ENCODE peak calls at places on chromosomes 3 and 15, in five cellular contexts. F is mesenchymal stem cell, C is IMR-90, L is H1, M is neuronal stem cell. H is an unnamed sample.

GRCh38 chr15:78046796-78047341 is 30.6 kb downstream of the TBC1D2B start:
- DNase-seq in F (peak), C (no peak), L (no peak), M (no peak), H (no peak)

GRCh38 chr3:52798376-52798977 is 3.9 kb downstream of the ITIH3 start:
- DNase-seq in F (no peak), C (no peak), L (no peak), M (no peak), H (no peak)

GRCh38 chr3:190883973-190884832 is 21.7 kb upstream of the GMNC start:
- DNase-seq in F (peak), C (peak), L (peak), M (peak), H (peak)

GRCh38 chr3:128800241-128801187 is 74.5 kb downstream of the RAB7A start:
- DNase-seq in F (no peak), C (no peak), L (no peak), M (no peak), H (no peak)

GRCh38 chr3:56682458-56683121 is 475 bp downstream of the TASOR start:
- DNase-seq in F (peak), C (peak), L (peak), M (peak), H (peak)

GRCh38 chr15:77036537-77037474 is 34.1 kb downstream of the TSPAN3 start:
- DNase-seq in F (no peak), C (no peak), L (no peak), M (no peak), H (no peak)

GRCh38 chr3:118842147-118842863 is 192.3 kb downstream of the IGSF11 start:
- DNase-seq in F (peak), C (no peak), L (no peak), M (peak), H (no peak)

GRCh38 chr3:195095704-195096036 is 175.3 kb downstream of the XXYLT1 start:
- DNase-seq in F (no peak), C (peak), L (no peak), M (no peak), H (no peak)

GRCh38 chr3:134353171-134353825 is 20.9 kb downstream of the AMOTL2 start:
- DNase-seq in F (no peak), C (no peak), L (no peak), M (no peak), H (no peak)

GRCh38 chr3:86923071-86923476 is 67.9 kb downstream of the VGLL3 start:
- DNase-seq in F (peak), C (peak), L (no peak), M (no peak), H (no peak)

GRCh38 chr3:100602506-100603444 is 6.6 kb upstream of the ADGRG7 start:
- DNase-seq in F (peak), C (peak), L (no peak), M (no peak), H (peak)

GRCh38 chr3:61439116-61439459 is 122.3 kb upstream of the PTPRG start:
- DNase-seq in F (no peak), C (no peak), L (no peak), M (no peak), H (no peak)

GRCh38 chr3:160038862-160039562 is 50.4 kb downstream of the IL12A start:
- DNase-seq in F (peak), C (no peak), L (peak), M (peak), H (peak)

GRCh38 chr3:121542924-121543323 is 2.9 kb downstream of the POLQ start:
- DNase-seq in F (no peak), C (no peak), L (no peak), M (no peak), H (no peak)

GRCh38 chr3:124272611-124273151 is 280.8 kb upstream of the ROPN1 start:
- DNase-seq in F (no peak), C (peak), L (no peak), M (no peak), H (no peak)

GRCh38 chr3:31645233-31645632 is 112.5 kb downstream of the STT3B start:
- DNase-seq in F (no peak), C (peak), L (no peak), M (no peak), H (no peak)

GRCh38 chr3:100769693-100770092 is 60.4 kb downstream of the TFG start:
- DNase-seq in F (no peak), C (no peak), L (no peak), M (peak), H (no peak)

GRCh38 chr15:53384417-53384816 is 375.0 kb downstream of the WDR72 start:
- DNase-seq in F (no peak), C (no peak), L (peak), M (no peak), H (peak)

GRCh38 chr3:129838086-129838485 is 55.4 kb downstream of the TMCC1 start:
- DNase-seq in F (peak), C (no peak), L (no peak), M (no peak), H (no peak)

GRCh38 chr3:65713016-65713415 is 325.7 kb downstream of the MAGI1 start:
- DNase-seq in F (peak), C (peak), L (no peak), M (no peak), H (peak)

GRCh38 chr3:23217872-23218554 is 14.9 kb downstream of the UBE2E2 start:
- DNase-seq in F (no peak), C (peak), L (no peak), M (no peak), H (no peak)

GRCh38 chr3:108486910-108487309 is 23.5 kb downstream of the MYH15 start:
- DNase-seq in F (peak), C (peak), L (no peak), M (no peak), H (no peak)

GRCh38 chr3:36763850-36764703 is at the start of gene DCLK3:
- DNase-seq in F (no peak), C (no peak), L (no peak), M (peak), H (peak)

GRCh38 chr15:40338041-40338657 is 2.6 kb downstream of the CCDC9B start:
- DNase-seq in F (peak), C (peak), L (no peak), M (peak), H (peak)

GRCh38 chr3:113948015-113948917 is 453 bp downstream of the ZDHHC23 start:
- DNase-seq in F (no peak), C (no peak), L (peak), M (peak), H (peak)

GRCh38 chr3:42071720-42072582 is 19.2 kb upstream of the TRAK1 start:
- DNase-seq in F (peak), C (peak), L (no peak), M (no peak), H (peak)

GRCh38 chr15:92155941-92156340 is 237.7 kb upstream of the ST8SIA2 start:
- DNase-seq in F (no peak), C (no peak), L (no peak), M (no peak), H (peak)

GRCh38 chr3:58419782-58420512 is 13.7 kb downstream of the PDHB start:
- DNase-seq in F (peak), C (peak), L (no peak), M (no peak), H (no peak)

GRCh38 chr3:65979152-65979551 is 59.6 kb downstream of the MAGI1 start:
- DNase-seq in F (peak), C (peak), L (no peak), M (no peak), H (no peak)

GRCh38 chr3:45796902-45797637 is 734 bp upstream of the SLC6A20 start:
- DNase-seq in F (no peak), C (no peak), L (no peak), M (no peak), H (no peak)

GRCh38 chr15:90885432-90886290 is 1.4 kb downstream of the FES start:
- DNase-seq in F (peak), C (peak), L (no peak), M (peak), H (peak)

GRCh38 chr3:42719002-42719401 is 16.4 kb upstream of the HHATL start:
- DNase-seq in F (no peak), C (no peak), L (no peak), M (no peak), H (peak)

GRCh38 chr15:41997845-41998244 is 23.0 kb downstream of the PLA2G4E start:
- DNase-seq in F (no peak), C (no peak), L (no peak), M (no peak), H (no peak)

GRCh38 chr3:107660316-107660976 is 137.7 kb downstream of the BBX start:
- DNase-seq in F (peak), C (peak), L (no peak), M (no peak), H (no peak)

GRCh38 chr15:70268698-70269251 is 171.1 kb upstream of the TLE3 start:
- DNase-seq in F (no peak), C (no peak), L (no peak), M (no peak), H (no peak)

GRCh38 chr3:187746059-187746453 is 788 bp upstream of the BCL6 start:
- DNase-seq in F (no peak), C (no peak), L (no peak), M (no peak), H (no peak)

GRCh38 chr3:187745201-187746058 is at the start of gene BCL6:
- DNase-seq in F (peak), C (peak), L (peak), M (peak), H (peak)

GRCh38 chr3:187748050-187748481 is 2.8 kb upstream of the BCL6 start:
- DNase-seq in F (peak), C (peak), L (peak), M (peak), H (peak)

GRCh38 chr3:187747506-187747905 is 2.2 kb upstream of the BCL6 start:
- DNase-seq in F (no peak), C (no peak), L (no peak), M (no peak), H (no peak)

GRCh38 chr3:187746479-187747335 is 1.4 kb upstream of the BCL6 start:
- DNase-seq in F (peak), C (peak), L (no peak), M (no peak), H (no peak)
- H2BK15ac ChIP-seq in F (no peak), C (no peak), L (no peak), M (no peak), H (no peak)

GRCh38 chr15:101071651-101072050 is 152.5 kb downstream of the LRRK1 start:
- DNase-seq in F (no peak), C (no peak), L (no peak), M (no peak), H (no peak)
- H3K14ac ChIP-seq in F (peak), C (no peak), L (no peak), M (no peak), H (no peak)

GRCh38 chr15:93205413-93205812 is 116.4 kb upstream of the RGMA start:
- DNase-seq in F (no peak), C (no peak), L (no peak), M (no peak), H (no peak)

GRCh38 chr15:93203036-93203435 is 114.0 kb upstream of the RGMA start:
- DNase-seq in F (no peak), C (no peak), L (no peak), M (no peak), H (no peak)

GRCh38 chr15:93200448-93201226 is 111.6 kb upstream of the RGMA start:
- DNase-seq in F (no peak), C (no peak), L (no peak), M (no peak), H (no peak)

GRCh38 chr15:93202405-93202804 is 113.4 kb upstream of the RGMA start:
- DNase-seq in F (no peak), C (no peak), L (no peak), M (no peak), H (no peak)

GRCh38 chr15:93201940-93202339 is 112.9 kb upstream of the RGMA start:
- DNase-seq in F (no peak), C (no peak), L (no peak), M (no peak), H (no peak)
- H2BK15ac ChIP-seq in F (no peak), C (no peak), L (no peak), M (no peak), H (no peak)

DNA sequence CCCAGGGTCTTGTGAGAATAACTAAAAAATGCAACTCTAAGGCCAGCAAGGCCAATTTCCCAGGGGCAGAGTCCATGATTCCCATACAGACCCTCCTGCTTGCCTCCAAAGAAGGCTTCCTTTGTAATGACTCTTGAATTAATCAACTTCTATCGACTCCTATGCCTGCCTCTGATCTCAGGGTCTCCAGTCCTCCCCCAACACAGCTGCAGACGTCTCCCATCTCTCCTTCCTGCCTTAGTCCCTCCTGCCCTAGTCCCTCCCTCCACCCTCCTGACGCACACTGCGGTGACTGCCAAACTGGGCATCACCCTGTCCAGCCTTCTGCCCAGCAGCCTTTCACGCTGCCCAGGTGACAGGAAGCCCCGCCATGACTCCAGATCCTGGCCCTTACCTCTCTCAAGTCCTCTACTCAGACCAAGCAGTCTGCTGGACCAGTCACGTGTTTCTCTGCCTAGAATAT is 35.2 kb upstream of the CORO2B start:
- DNase-seq in F (no peak), C (no peak), L (no peak), M (no peak), H (no peak)
- H3K14ac ChIP-seq in F (no peak), C (peak), L (no peak), M (peak), H (no peak)